ENCODE peak calls at places on chromosomes 12 and 14, in four cellular contexts. One of them, this sample, is unnamed.

GRCh38 chr12:121238604-121239334 is 28.8 kb downstream of the P2RX4 start:
- DNase-seq in HCT116: no peak
- DNase-seq in GM12878: no peak
- DNase-seq in K562: no peak
- DNase-seq in this sample: no peak

GRCh38 chr12:108119126-108119973 is 9.7 kb upstream of the WSCD2 start:
- DNase-seq in HCT116: no peak
- DNase-seq in GM12878: no peak
- DNase-seq in K562: peak; percentile 71
- DNase-seq in this sample: no peak

GRCh38 chr14:81402123-81402495 is 2.0 kb upstream of the STON2 start:
- DNase-seq in HCT116: no peak
- DNase-seq in GM12878: no peak
- DNase-seq in K562: peak; percentile 46
- DNase-seq in this sample: no peak

GRCh38 chr12:82942521-82942920 is 255.8 kb downstream of the TMTC2 start:
- DNase-seq in HCT116: no peak
- DNase-seq in GM12878: no peak
- DNase-seq in K562: no peak
- DNase-seq in this sample: no peak

GRCh38 chr14:75752086-75752485 is 91.0 kb downstream of the TTLL5 start:
- DNase-seq in HCT116: no peak
- DNase-seq in GM12878: no peak
- DNase-seq in K562: no peak
- DNase-seq in this sample: no peak

GRCh38 chr14:103404032-103404918 is 19.1 kb downstream of the MARK3 start:
- DNase-seq in HCT116: no peak
- DNase-seq in GM12878: no peak
- DNase-seq in K562: no peak
- DNase-seq in this sample: peak; percentile 22

GRCh38 chr12:88553941-88554658 is 26.2 kb downstream of the KITLG start:
- DNase-seq in HCT116: peak; percentile 49
- DNase-seq in GM12878: no peak
- DNase-seq in K562: no peak
- DNase-seq in this sample: no peak

GRCh38 chr12:106145539-106146447 is 7.0 kb upstream of the NUAK1 start:
- DNase-seq in HCT116: no peak
- DNase-seq in GM12878: no peak
- DNase-seq in K562: no peak
- DNase-seq in this sample: no peak

GRCh38 chr12:26135010-26135420 is 10.2 kb upstream of the BHLHE41 start:
- DNase-seq in HCT116: no peak
- DNase-seq in GM12878: no peak
- DNase-seq in K562: no peak
- DNase-seq in this sample: no peak

GRCh38 chr12:47328831-47329545 is 249.2 kb upstream of the AMIGO2 start:
- DNase-seq in HCT116: no peak
- DNase-seq in GM12878: no peak
- DNase-seq in K562: no peak
- DNase-seq in this sample: no peak

GRCh38 chr12:91317324-91317723 is 134.7 kb upstream of the DCN start:
- DNase-seq in HCT116: no peak
- DNase-seq in GM12878: no peak
- DNase-seq in K562: no peak
- DNase-seq in this sample: no peak

GRCh38 chr14:90773196-90773486 is 43.1 kb downstream of the TTC7B start:
- DNase-seq in HCT116: no peak
- DNase-seq in GM12878: no peak
- DNase-seq in K562: no peak
- DNase-seq in this sample: peak; percentile 10

GRCh38 chr14:79510659-79511058 is 700.6 kb downstream of the DIO2 start:
- DNase-seq in HCT116: no peak
- DNase-seq in GM12878: no peak
- DNase-seq in K562: no peak
- DNase-seq in this sample: no peak

GRCh38 chr12:43226151-43226550 is 325.9 kb downstream of the ADAMTS20 start:
- DNase-seq in HCT116: no peak
- DNase-seq in GM12878: no peak
- DNase-seq in K562: no peak
- DNase-seq in this sample: no peak

GRCh38 chr12:123150273-123150803 is 552 bp downstream of the PITPNM2 start:
- DNase-seq in HCT116: no peak
- DNase-seq in GM12878: no peak
- DNase-seq in K562: peak; percentile 80
- DNase-seq in this sample: no peak

GRCh38 chr12:130198663-130199060 is 36.4 kb downstream of the FZD10 start:
- DNase-seq in HCT116: no peak
- DNase-seq in GM12878: no peak
- DNase-seq in K562: no peak
- DNase-seq in this sample: no peak

GRCh38 chr12:14999421-15000047 is 26.7 kb downstream of the PDE6H start:
- DNase-seq in HCT116: no peak
- DNase-seq in GM12878: no peak
- DNase-seq in K562: no peak
- DNase-seq in this sample: no peak

GRCh38 chr14:20657216-20658211 is 16.0 kb upstream of the OR6S1 start:
- DNase-seq in HCT116: peak; percentile 96
- DNase-seq in GM12878: no peak
- DNase-seq in K562: peak; percentile 45
- DNase-seq in this sample: peak; percentile 92

GRCh38 chr12:119916111-119916510 is 39.0 kb upstream of the CIT start:
- DNase-seq in HCT116: no peak
- DNase-seq in GM12878: no peak
- DNase-seq in K562: no peak
- DNase-seq in this sample: no peak

GRCh38 chr14:36660736-36661505 is 739 bp upstream of the PAX9 start:
- DNase-seq in HCT116: no peak
- DNase-seq in GM12878: no peak
- DNase-seq in K562: no peak
- DNase-seq in this sample: peak; percentile 56

GRCh38 chr12:47397664-47398281 is 308.1 kb downstream of the RPAP3 start:
- DNase-seq in HCT116: peak; percentile 34
- DNase-seq in GM12878: no peak
- DNase-seq in K562: no peak
- DNase-seq in this sample: no peak

GRCh38 chr12:66092559-66093269 is 37.8 kb downstream of the LLPH start:
- DNase-seq in HCT116: no peak
- DNase-seq in GM12878: no peak
- DNase-seq in K562: no peak
- DNase-seq in this sample: no peak

GRCh38 chr14:93655078-93655750 is 133.1 kb downstream of the PRIMA1 start:
- DNase-seq in HCT116: peak; percentile 48
- DNase-seq in GM12878: peak; percentile 3
- DNase-seq in K562: peak; percentile 27
- DNase-seq in this sample: no peak

GRCh38 chr14:54902521-54903420 is at the start of gene GCH1:
- DNase-seq in HCT116: peak; percentile 61
- DNase-seq in GM12878: no peak
- DNase-seq in K562: peak; percentile 91
- DNase-seq in this sample: peak; percentile 25

GRCh38 chr12:51270847-51271518 is 768 bp upstream of the SMAGP start:
- DNase-seq in HCT116: peak; percentile 61
- DNase-seq in GM12878: no peak
- DNase-seq in K562: no peak
- DNase-seq in this sample: no peak

GRCh38 chr14:52327374-52328226 is 13.5 kb downstream of the PTGER2 start:
- DNase-seq in HCT116: no peak
- DNase-seq in GM12878: no peak
- DNase-seq in K562: no peak
- DNase-seq in this sample: no peak

GRCh38 chr12:6123258-6123657 is 1.2 kb downstream of the VWF start:
- DNase-seq in HCT116: no peak
- DNase-seq in GM12878: no peak
- DNase-seq in K562: no peak
- DNase-seq in this sample: no peak

GRCh38 chr14:33848706-33849454 is 102.0 kb downstream of the EGLN3 start:
- DNase-seq in HCT116: peak; percentile 82
- DNase-seq in GM12878: no peak
- DNase-seq in K562: peak; percentile 38
- DNase-seq in this sample: peak; percentile 89

GRCh38 chr12:40393031-40393430 is 168.2 kb downstream of the LRRK2 start:
- DNase-seq in HCT116: no peak
- DNase-seq in GM12878: no peak
- DNase-seq in K562: no peak
- DNase-seq in this sample: no peak

GRCh38 chr14:59543873-59544272 is 32.7 kb downstream of the CCDC175 start:
- DNase-seq in HCT116: no peak
- DNase-seq in GM12878: no peak
- DNase-seq in K562: no peak
- DNase-seq in this sample: no peak

GRCh38 chr12:123937707-123938600 is 34.7 kb downstream of the CCDC92 start:
- DNase-seq in HCT116: no peak
- DNase-seq in GM12878: no peak
- DNase-seq in K562: no peak
- DNase-seq in this sample: no peak

GRCh38 chr12:15563683-15564082 is 225.5 kb downstream of the EPS8 start:
- DNase-seq in HCT116: no peak
- DNase-seq in GM12878: no peak
- DNase-seq in K562: no peak
- DNase-seq in this sample: no peak

GRCh38 chr12:42923564-42923963 is 334.0 kb upstream of the PRICKLE1 start:
- DNase-seq in HCT116: no peak
- DNase-seq in GM12878: no peak
- DNase-seq in K562: no peak
- DNase-seq in this sample: no peak

GRCh38 chr12:122437656-122438121 is 15.2 kb upstream of the CLIP1 start:
- DNase-seq in HCT116: no peak
- DNase-seq in GM12878: no peak
- DNase-seq in K562: no peak
- DNase-seq in this sample: no peak

GRCh38 chr14:22412936-22413411 is 176.1 kb downstream of the DAD1 start:
- DNase-seq in HCT116: no peak
- DNase-seq in GM12878: no peak
- DNase-seq in K562: no peak
- DNase-seq in this sample: no peak

DNA sequence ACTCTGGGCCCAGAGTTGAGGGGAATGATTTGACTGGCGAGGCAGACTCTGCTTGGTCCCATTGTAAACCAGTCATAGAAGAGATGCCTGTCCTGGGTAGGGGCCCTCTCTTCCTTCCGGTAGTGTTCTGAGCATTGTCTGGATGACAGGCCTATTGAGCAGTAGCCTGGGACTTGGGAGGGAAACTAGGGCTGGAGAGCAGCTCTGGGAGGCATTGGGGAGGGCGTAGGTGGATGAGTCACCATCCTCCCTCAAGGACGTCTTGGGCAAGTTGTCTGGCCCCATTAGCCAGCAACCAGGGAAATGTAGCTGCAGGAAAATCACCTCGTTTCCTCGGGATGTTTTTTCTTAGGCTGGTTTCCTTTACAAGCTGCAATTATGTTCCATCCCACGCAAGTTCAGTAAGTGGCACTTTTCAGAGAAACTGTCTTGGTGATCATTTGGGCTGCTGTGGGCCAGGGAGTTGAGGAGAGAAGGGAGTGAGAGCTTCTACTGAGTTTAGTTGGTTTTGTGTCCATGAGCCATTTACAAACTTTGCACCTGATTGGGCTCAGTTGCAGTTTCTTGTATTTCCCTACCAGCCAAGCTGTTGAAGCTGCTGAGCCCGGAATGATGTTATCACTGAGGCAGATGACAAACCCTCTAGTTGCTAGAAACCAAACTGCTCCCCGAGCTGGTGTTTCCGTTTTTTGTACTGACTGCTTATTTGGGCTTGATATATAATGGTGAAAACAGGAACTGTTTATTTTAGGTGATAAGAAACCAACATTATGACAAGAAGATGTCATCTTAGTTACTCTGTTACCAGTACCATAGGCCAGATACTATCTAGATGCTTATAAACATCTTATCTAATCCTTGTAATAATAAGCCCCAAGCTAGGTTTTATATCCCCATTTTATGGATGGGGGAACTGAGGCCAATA is 147.6 kb downstream of the CHST11 start:
- DNase-seq in HCT116: peak; percentile 89
- DNase-seq in GM12878: peak; percentile 86
- DNase-seq in K562: peak; percentile 79
- DNase-seq in this sample: no peak
- TF ChIP-seq EGR1 in HCT116: peak; percentile 96
- TF ChIP-seq EGR1 in GM12878: peak; percentile 25
- TF ChIP-seq EGR1 in K562: peak; percentile 96
- TF ChIP-seq EGR1 in this sample: no peak

GRCh38 chr14:61503167-61503801 is 181.9 kb downstream of the PRKCH start:
- DNase-seq in HCT116: no peak
- DNase-seq in GM12878: peak; percentile 94
- DNase-seq in K562: no peak
- DNase-seq in this sample: no peak
- TF ChIP-seq EGR1 in HCT116: no peak
- TF ChIP-seq EGR1 in GM12878: no peak
- TF ChIP-seq EGR1 in K562: no peak
- TF ChIP-seq EGR1 in this sample: no peak

GRCh38 chr12:2607881-2608607 is 186.7 kb upstream of the FKBP4 start:
- DNase-seq in HCT116: no peak
- DNase-seq in GM12878: no peak
- DNase-seq in K562: no peak
- DNase-seq in this sample: no peak
- TF ChIP-seq EGR1 in HCT116: no peak
- TF ChIP-seq EGR1 in GM12878: no peak
- TF ChIP-seq EGR1 in K562: no peak
- TF ChIP-seq EGR1 in this sample: no peak

DNA sequence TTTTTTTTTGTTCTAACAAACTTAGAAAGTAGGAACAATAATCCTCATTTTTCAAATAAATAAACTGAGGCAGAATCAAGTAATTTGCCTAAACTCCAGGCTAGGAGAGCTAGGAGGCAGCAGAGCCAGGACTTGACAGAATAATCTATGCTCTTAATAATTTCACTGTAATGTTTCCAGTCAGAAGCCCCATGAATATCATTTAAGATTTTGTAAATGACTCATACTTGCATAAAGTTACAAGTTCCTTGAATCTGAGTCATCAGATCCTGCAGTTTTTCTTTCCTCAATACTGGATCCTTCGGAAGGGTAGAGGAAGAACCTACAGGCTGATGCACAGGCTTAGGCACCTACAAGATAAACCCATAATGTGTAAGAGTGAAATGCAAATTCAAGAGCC is 29.0 kb downstream of the CAPRIN2 start:
- DNase-seq in HCT116: peak; percentile 54
- DNase-seq in GM12878: no peak
- DNase-seq in K562: no peak
- DNase-seq in this sample: no peak
- TF ChIP-seq EGR1 in HCT116: no peak
- TF ChIP-seq EGR1 in GM12878: no peak
- TF ChIP-seq EGR1 in K562: no peak
- TF ChIP-seq EGR1 in this sample: no peak